ENCODE peak calls at places on chromosomes 2 and 18, in four cellular contexts. D is HepG2, I is A549, R is transverse colon. X is an unnamed sample.

GRCh38 chr2:196486145-196486544 is 153.4 kb upstream of the CCDC150 start:
- DNase-seq in D (no peak), I (no peak), R (no peak), X (no peak)

GRCh38 chr2:54423213-54423612 is 32.9 kb upstream of the SPTBN1 start:
- DNase-seq in D (no peak), I (no peak), R (no peak), X (no peak)

GRCh38 chr2:157838442-157839161 is 37.5 kb downstream of the ACVR1 start:
- DNase-seq in D (peak; percentile 88), I (peak; percentile 60), R (peak; percentile 44), X (peak; percentile 86)

GRCh38 chr18:23487738-23488625 is 15.3 kb upstream of the RMC1 start:
- DNase-seq in D (peak; percentile 60), I (no peak), R (peak; percentile 23), X (no peak)

GRCh38 chr2:228593992-228594391 is 412.5 kb upstream of the SPHKAP start:
- DNase-seq in D (no peak), I (no peak), R (no peak), X (no peak)

GRCh38 chr2:98212291-98212690 is 125.3 kb downstream of the VWA3B start:
- DNase-seq in D (no peak), I (no peak), R (no peak), X (no peak)

GRCh38 chr2:85116207-85116606 is 17.0 kb upstream of the TCF7L1 start:
- DNase-seq in D (no peak), I (no peak), R (no peak), X (no peak)

GRCh38 chr2:28683100-28683706 is 68.4 kb upstream of the PPP1CB start:
- DNase-seq in D (peak; percentile 42), I (peak; percentile 52), R (peak; percentile 72), X (no peak)

GRCh38 chr2:55163258-55163657 is 68.8 kb downstream of the CLHC1 start:
- DNase-seq in D (no peak), I (no peak), R (no peak), X (peak; percentile 79)

GRCh38 chr2:215793747-215794595 is 219.4 kb downstream of the MREG start:
- DNase-seq in D (peak; percentile 100), I (peak; percentile 95), R (peak; percentile 16), X (no peak)

GRCh38 chr2:223026357-223027110 is 25.5 kb upstream of the KCNE4 start:
- DNase-seq in D (no peak), I (peak; percentile 54), R (no peak), X (no peak)

GRCh38 chr18:22468554-22468891 is 50.8 kb upstream of the CTAGE1 start:
- DNase-seq in D (no peak), I (no peak), R (no peak), X (no peak)

GRCh38 chr18:22307528-22307927 is 110.2 kb downstream of the CTAGE1 start:
- DNase-seq in D (no peak), I (no peak), R (no peak), X (no peak)

GRCh38 chr2:230671117-230671516 is 41.5 kb upstream of the CAB39 start:
- DNase-seq in D (no peak), I (no peak), R (no peak), X (no peak)

GRCh38 chr2:198807131-198807530 is 650.6 kb downstream of the SATB2 start:
- DNase-seq in D (no peak), I (no peak), R (no peak), X (no peak)

GRCh38 chr2:197356136-197356535 is 45.6 kb upstream of the ANKRD44 start:
- DNase-seq in D (no peak), I (peak; percentile 22), R (no peak), X (no peak)

GRCh38 chr2:45003586-45004568 is 5.4 kb downstream of the SIX2 start:
- DNase-seq in D (no peak), I (no peak), R (no peak), X (no peak)

GRCh38 chr2:160380613-160381012 is 113.0 kb downstream of the RBMS1 start:
- DNase-seq in D (no peak), I (no peak), R (no peak), X (no peak)

GRCh38 chr2:96907405-96908041 is 37.6 kb upstream of the SEMA4C start:
- DNase-seq in D (no peak), I (no peak), R (peak; percentile 63), X (peak; percentile 93)

GRCh38 chr18:61256291-61256690 is 76.9 kb upstream of the CDH20 start:
- DNase-seq in D (no peak), I (no peak), R (no peak), X (no peak)

GRCh38 chr2:57205241-57205640 is 841.4 kb upstream of the VRK2 start:
- DNase-seq in D (no peak), I (no peak), R (no peak), X (no peak)

GRCh38 chr2:57210855-57211254 is 835.8 kb upstream of the VRK2 start:
- DNase-seq in D (no peak), I (no peak), R (no peak), X (no peak)

GRCh38 chr2:57207191-57207590 is 839.4 kb upstream of the VRK2 start:
- DNase-seq in D (no peak), I (no peak), R (no peak), X (no peak)

GRCh38 chr2:57204364-57204763 is 842.2 kb upstream of the VRK2 start:
- DNase-seq in D (no peak), I (no peak), R (no peak), X (no peak)

GRCh38 chr2:57209799-57210198 is 836.8 kb upstream of the VRK2 start:
- DNase-seq in D (no peak), I (no peak), R (no peak), X (no peak)
- H3K27ac ChIP-seq in D (no peak overlapping the region), I (no peak overlapping the region), R (no peak overlapping the region), X (no peak overlapping the region)

GRCh38 chr18:56541340-56541739 is 97.1 kb downstream of the TXNL1 start:
- DNase-seq in D (no peak), I (no peak), R (no peak), X (no peak)
- H3K4me3 ChIP-seq in D (no peak overlapping the region), I (no peak overlapping the region), R (no peak overlapping the region), X (no peak overlapping the region)

DNA sequence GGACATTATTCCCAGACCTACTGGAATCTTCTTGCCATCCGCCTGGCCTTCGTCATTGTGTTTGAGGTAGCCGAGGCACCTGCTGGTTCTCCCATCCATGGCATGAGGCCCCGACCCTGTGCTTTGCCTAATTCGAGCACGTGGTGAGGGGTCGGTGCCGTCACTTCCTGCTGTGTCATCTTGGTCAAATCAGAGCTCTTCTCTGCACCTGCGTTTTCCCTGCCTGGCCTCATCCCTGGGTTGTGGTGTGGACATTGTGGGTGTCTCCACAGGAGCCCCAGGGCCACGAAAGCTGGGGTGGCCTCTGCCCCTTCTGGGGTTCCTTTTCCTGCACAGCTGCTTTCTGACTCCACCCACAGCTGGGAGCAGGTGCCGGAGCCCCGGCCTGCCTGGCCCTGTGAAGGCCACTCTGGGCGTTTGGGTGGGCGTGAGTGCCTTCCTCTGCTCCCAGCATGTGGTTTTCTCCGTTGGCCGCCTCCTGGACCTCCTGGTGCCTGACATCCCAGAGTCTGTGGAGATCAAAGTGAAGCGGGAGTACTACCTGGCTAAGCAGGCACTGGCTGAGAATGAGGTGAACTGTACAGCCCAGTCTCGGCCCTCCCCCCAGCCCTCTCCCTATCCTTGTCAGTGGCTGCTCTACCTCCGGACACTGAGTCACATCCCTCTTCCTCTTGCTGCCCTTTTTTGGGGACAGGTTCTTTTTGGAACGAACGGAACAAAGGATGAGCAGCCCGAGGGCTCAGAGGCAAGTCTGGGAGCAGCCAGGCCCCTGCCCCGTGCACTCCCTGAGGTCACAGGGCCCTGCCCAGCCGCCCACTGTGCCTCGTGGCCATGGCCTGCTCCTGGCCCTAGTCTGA is 35.0 kb downstream of the ANO7 start:
- DNase-seq in D (peak; percentile 76), I (no peak), R (no peak), X (no peak)
- TF ChIP-seq EP300 in D (no peak), I (no peak), R (no peak), X (no peak)

GRCh38 chr2:235976956-235977355 is 191.2 kb downstream of the GBX2 start:
- DNase-seq in D (no peak), I (no peak), R (no peak), X (no peak)
- H3K27ac ChIP-seq in D (no peak overlapping the region), I (no peak overlapping the region), R (no peak overlapping the region), X (no peak overlapping the region)

GRCh38 chr18:36772339-36772738 is 56.5 kb downstream of the TPGS2 start:
- DNase-seq in D (no peak), I (no peak), R (no peak), X (no peak)
- H3K4me3 ChIP-seq in D (no peak overlapping the region), I (no peak overlapping the region), R (no peak overlapping the region), X (no peak overlapping the region)

DNA sequence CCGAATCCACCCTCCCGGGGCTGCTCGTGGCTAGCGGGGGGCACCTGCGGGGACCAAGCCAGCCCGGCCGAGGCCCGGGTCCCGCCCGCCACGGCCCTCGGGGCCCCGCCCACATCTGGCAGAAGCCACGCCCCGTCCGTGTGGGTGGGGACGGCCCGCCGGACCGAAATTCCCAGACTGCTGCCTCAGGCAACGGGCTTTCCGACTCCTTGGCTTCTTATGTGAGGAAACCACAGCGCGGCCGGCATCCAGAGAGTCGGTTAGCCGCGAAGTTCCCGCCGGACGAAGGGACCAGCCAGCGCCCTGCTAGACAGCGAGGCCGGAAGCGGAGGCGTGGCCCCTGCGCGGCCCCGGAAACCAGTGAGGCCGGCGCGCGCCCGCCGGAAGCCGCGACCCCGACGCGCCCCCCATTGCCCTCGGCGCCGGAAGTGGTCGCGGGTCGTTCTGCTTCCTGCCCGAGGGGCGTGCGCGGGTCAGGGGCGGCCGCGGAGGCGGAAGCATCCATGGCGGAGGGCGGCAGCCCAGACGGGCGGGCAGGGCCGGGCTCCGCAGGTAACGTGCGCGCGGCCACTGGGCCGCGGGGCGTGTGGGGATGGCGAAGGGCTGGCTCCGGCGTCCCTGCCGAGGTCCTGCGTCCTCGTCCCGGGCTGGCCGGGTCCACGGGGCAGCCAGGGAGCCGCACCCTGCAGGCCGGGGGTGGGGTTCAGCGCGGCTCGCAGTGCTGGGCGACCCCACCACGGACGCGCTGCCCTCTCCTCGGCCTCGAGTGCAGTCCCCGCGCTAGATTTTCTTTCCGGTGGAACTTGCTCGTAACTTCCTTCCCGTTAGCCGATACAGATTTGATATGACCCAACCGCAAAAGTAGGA is at the start of gene ASB1:
- DNase-seq in D (peak; percentile 73), I (peak; percentile 76), R (peak; percentile 75), X (peak; percentile 94)
- TF ChIP-seq EP300 in D (no peak), I (no peak), R (no peak), X (no peak)

GRCh38 chr2:187640926-187641510 is 86.8 kb upstream of the TFPI start:
- DNase-seq in D (no peak), I (no peak), R (no peak), X (no peak)

GRCh38 chr2:187642498-187642897 is 88.3 kb upstream of the TFPI start:
- DNase-seq in D (no peak), I (no peak), R (no peak), X (no peak)

GRCh38 chr2:187644991-187645390 is 90.8 kb upstream of the TFPI start:
- DNase-seq in D (no peak), I (no peak), R (no peak), X (no peak)
- H3K27ac ChIP-seq in D (no peak overlapping the region), I (no peak overlapping the region), R (no peak overlapping the region), X (no peak overlapping the region)

GRCh38 chr2:26297061-26297460 is 48.9 kb upstream of the SELENOI start:
- DNase-seq in D (no peak), I (no peak), R (no peak), X (no peak)

GRCh38 chr2:26298638-26299393 is 47.1 kb upstream of the SELENOI start:
- DNase-seq in D (peak; percentile 27), I (no peak), R (peak; percentile 23), X (no peak)

GRCh38 chr2:26299488-26300092 is 46.4 kb upstream of the SELENOI start:
- DNase-seq in D (peak; percentile 23), I (no peak), R (peak; percentile 30), X (no peak)

GRCh38 chr2:26300234-26300641 is 45.7 kb upstream of the SELENOI start:
- DNase-seq in D (no peak), I (no peak), R (peak; percentile 39), X (no peak)

GRCh38 chr2:26298286-26298637 is 47.7 kb upstream of the SELENOI start:
- DNase-seq in D (no peak), I (no peak), R (no peak), X (no peak)
- H3K4me3 ChIP-seq in D (peak overlapping the region; percentile 81), I (no peak overlapping the region), R (no peak overlapping the region), X (peak overlapping the region; percentile 66)